ENCODE peak calls at places on chromosomes 16 and 17, in four cellular contexts. B, A, T and N are unnamed samples.

GRCh38 chr17:17921192-17922082 is 50.8 kb downstream of the TOM1L2 start:
- DNase-seq in B (peak; percentile 77), A (peak; percentile 54), T (peak; percentile 89), N (peak; percentile 57)

GRCh38 chr17:73390221-73390620 is 78.4 kb upstream of the CDC42EP4 start:
- DNase-seq in B (no peak), A (no peak), T (no peak), N (no peak)

GRCh38 chr16:67993207-67994036 is 5.9 kb downstream of the DPEP2 start:
- DNase-seq in B (no peak), A (peak; percentile 96), T (peak; percentile 69), N (peak; percentile 71)

GRCh38 chr16:11145821-11146211 is 110.2 kb downstream of the SOCS1 start:
- DNase-seq in B (no peak), A (no peak), T (no peak), N (no peak)

GRCh38 chr17:78517421-78517820 is 59.8 kb downstream of the DNAH17 start:
- DNase-seq in B (no peak), A (no peak), T (no peak), N (no peak)

GRCh38 chr17:74865504-74866197 is 6.0 kb upstream of the GRIN2C start:
- DNase-seq in B (no peak), A (no peak), T (no peak), N (no peak)

GRCh38 chr17:43812396-43813265 is 20.3 kb downstream of the MPP3 start:
- DNase-seq in B (no peak), A (no peak), T (no peak), N (no peak)

GRCh38 chr16:24015923-24016322 is 180.1 kb downstream of the PRKCB start:
- DNase-seq in B (no peak), A (peak; percentile 25), T (no peak), N (no peak)

GRCh38 chr16:180921-181667 is 835 bp downstream of the HBQ1 start:
- DNase-seq in B (peak; percentile 54), A (peak; percentile 88), T (peak; percentile 76), N (peak; percentile 71)

GRCh38 chr17:19724501-19725420 is 8.4 kb upstream of the SLC47A2 start:
- DNase-seq in B (no peak), A (no peak), T (no peak), N (peak; percentile 44)

GRCh38 chr17:79814966-79815835 is 18.3 kb upstream of the CBX8 start:
- DNase-seq in B (no peak), A (no peak), T (no peak), N (no peak)

GRCh38 chr16:49488740-49489525 is 115.3 kb downstream of the C16orf78 start:
- DNase-seq in B (no peak), A (no peak), T (no peak), N (no peak)

GRCh38 chr17:72121164-72122001 is 563 bp downstream of the SOX9 start:
- DNase-seq in B (no peak), A (no peak), T (no peak), N (no peak)

GRCh38 chr17:42342242-42343008 is 45.8 kb downstream of the STAT3 start:
- DNase-seq in B (no peak), A (no peak), T (no peak), N (no peak)

GRCh38 chr16:27822529-27823437 is 240.7 kb downstream of the GSG1L start:
- DNase-seq in B (no peak), A (no peak), T (no peak), N (no peak)

GRCh38 chr17:73493212-73493814 is 150.9 kb downstream of the SDK2 start:
- DNase-seq in B (no peak), A (no peak), T (no peak), N (no peak)

GRCh38 chr16:28905800-28906372 is 19.2 kb downstream of the RABEP2 start:
- DNase-seq in B (no peak), A (peak; percentile 7), T (no peak), N (no peak)

GRCh38 chr17:80173916-80174315 is 4.1 kb downstream of the CARD14 start:
- DNase-seq in B (no peak), A (no peak), T (no peak), N (no peak)

GRCh38 chr17:63437287-63438091 is 8.6 kb downstream of the CYB561 start:
- DNase-seq in B (no peak), A (peak; percentile 58), T (no peak), N (no peak)

GRCh38 chr17:48611681-48612455 is 1.1 kb upstream of the HOXB7 start:
- DNase-seq in B (no peak), A (no peak), T (no peak), N (peak; percentile 39)

GRCh38 chr16:8620535-8620934 is 963 bp upstream of the METTL22 start:
- DNase-seq in B (no peak), A (no peak), T (no peak), N (no peak)

GRCh38 chr16:87728026-87728425 is 37.8 kb downstream of the KLHDC4 start:
- DNase-seq in B (no peak), A (no peak), T (no peak), N (no peak)

GRCh38 chr17:46273541-46274236 is 21.2 kb upstream of the LRRC37A start:
- DNase-seq in B (no peak), A (no peak), T (no peak), N (no peak)

GRCh38 chr16:6732166-6732565 is 600.5 kb upstream of the RBFOX1 start:
- DNase-seq in B (no peak), A (no peak), T (no peak), N (no peak)

GRCh38 chr17:18964550-18964949 is 12.6 kb downstream of the SLC5A10 start:
- DNase-seq in B (no peak), A (no peak), T (no peak), N (no peak)

GRCh38 chr16:22098538-22099255 is 6.4 kb downstream of the VWA3A start:
- DNase-seq in B (no peak), A (peak; percentile 50), T (peak; percentile 89), N (peak; percentile 55)

GRCh38 chr16:4313563-4314531 is 2.0 kb upstream of the GLIS2 start:
- DNase-seq in B (no peak), A (peak; percentile 76), T (peak; percentile 92), N (no peak)

GRCh38 chr17:34757106-34757505 is 177.7 kb downstream of the TMEM132E start:
- DNase-seq in B (no peak), A (no peak), T (no peak), N (no peak)

GRCh38 chr16:17962726-17963125 is 373.8 kb downstream of the NPIPA8 start:
- DNase-seq in B (no peak), A (no peak), T (no peak), N (no peak)

GRCh38 chr17:62664336-62665120 is 37.1 kb downstream of the MRC2 start:
- DNase-seq in B (no peak), A (no peak), T (no peak), N (no peak)

GRCh38 chr16:57284206-57284951 is at the start of gene PLLP:
- DNase-seq in B (no peak), A (peak; percentile 93), T (no peak), N (peak; percentile 38)

GRCh38 chr16:82895843-82896242 is 269.1 kb downstream of the CDH13 start:
- DNase-seq in B (no peak), A (no peak), T (no peak), N (no peak)

GRCh38 chr17:27266228-27266627 is 27.7 kb upstream of the WSB1 start:
- DNase-seq in B (no peak), A (no peak), T (no peak), N (no peak)

GRCh38 chr16:84383106-84383505 is 14.8 kb downstream of the ATP2C2 start:
- DNase-seq in B (no peak), A (no peak), T (no peak), N (no peak)

GRCh38 chr17:57130708-57131461 is 45.8 kb downstream of the AKAP1 start:
- DNase-seq in B (peak; percentile 17), A (peak; percentile 90), T (peak; percentile 75), N (peak; percentile 57)

DNA sequence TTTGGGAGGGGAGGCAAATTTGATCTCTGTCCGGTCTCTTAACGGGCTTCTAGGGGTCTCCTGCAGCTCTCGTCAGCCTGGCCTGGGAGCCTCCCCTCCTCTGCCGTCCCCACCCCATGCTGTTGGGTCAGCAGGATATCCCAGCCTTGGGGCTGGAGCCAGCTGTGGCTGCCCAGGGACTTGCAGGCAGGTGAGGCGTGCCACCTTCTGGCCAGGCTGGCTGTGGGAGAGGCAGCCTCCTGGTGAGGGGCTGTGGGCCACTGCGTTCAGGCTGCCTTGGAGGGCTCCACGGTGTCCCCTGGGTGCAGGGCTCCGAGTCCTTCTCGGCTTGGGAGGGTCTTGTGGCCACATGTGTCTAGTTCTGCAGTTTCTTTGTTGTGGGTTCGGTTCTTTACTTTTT is 34.6 kb downstream of the TBCD start:
- DNase-seq in B (no peak), A (no peak), T (no peak), N (no peak)
- H3K9ac ChIP-seq in B (no peak overlapping the region), A (no peak overlapping the region), T (no peak overlapping the region), N (no peak overlapping the region)

GRCh38 chr17:31538080-31538762 is 146.7 kb downstream of the RAB11FIP4 start:
- DNase-seq in B (no peak), A (no peak), T (no peak), N (no peak)

GRCh38 chr17:31535581-31535981 is 144.1 kb downstream of the RAB11FIP4 start:
- DNase-seq in B (no peak), A (no peak), T (no peak), N (no peak)

GRCh38 chr17:31540602-31541307 is 149.3 kb downstream of the RAB11FIP4 start:
- DNase-seq in B (no peak), A (no peak), T (no peak), N (no peak)

GRCh38 chr17:31536451-31536850 is 145.0 kb downstream of the RAB11FIP4 start:
- DNase-seq in B (no peak), A (no peak), T (no peak), N (no peak)

GRCh38 chr17:31537558-31537957 is 146.1 kb downstream of the RAB11FIP4 start:
- DNase-seq in B (no peak), A (no peak), T (no peak), N (no peak)
- H3K4me2 ChIP-seq in B (no peak overlapping the region), A (no peak overlapping the region), T (no peak overlapping the region), N (no peak overlapping the region)

DNA sequence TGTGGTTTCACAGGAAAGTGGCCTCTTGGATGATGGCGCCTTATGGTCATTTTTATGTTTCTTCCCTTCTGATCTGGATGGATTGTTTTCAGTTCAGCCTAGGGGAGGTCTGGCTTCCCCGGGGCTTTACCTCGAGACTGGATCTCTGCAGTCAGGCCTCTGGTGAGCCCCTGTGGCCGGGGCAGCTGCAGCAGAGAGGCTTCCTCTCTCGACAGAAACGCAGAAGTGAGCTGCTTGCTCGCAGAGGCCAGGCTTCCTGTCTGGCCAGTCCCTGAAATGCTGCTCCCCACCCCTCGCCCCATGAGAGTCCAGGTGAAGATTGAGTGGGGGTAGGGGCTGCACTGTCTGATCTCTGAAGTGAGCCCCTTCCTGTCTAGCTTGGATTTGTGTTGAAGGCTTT is 44.0 kb downstream of the PLCG2 start:
- DNase-seq in B (no peak), A (no peak), T (no peak), N (peak; percentile 39)
- TF ChIP-seq JUN in B (no peak), A (no peak), T (no peak), N (no peak)

DNA sequence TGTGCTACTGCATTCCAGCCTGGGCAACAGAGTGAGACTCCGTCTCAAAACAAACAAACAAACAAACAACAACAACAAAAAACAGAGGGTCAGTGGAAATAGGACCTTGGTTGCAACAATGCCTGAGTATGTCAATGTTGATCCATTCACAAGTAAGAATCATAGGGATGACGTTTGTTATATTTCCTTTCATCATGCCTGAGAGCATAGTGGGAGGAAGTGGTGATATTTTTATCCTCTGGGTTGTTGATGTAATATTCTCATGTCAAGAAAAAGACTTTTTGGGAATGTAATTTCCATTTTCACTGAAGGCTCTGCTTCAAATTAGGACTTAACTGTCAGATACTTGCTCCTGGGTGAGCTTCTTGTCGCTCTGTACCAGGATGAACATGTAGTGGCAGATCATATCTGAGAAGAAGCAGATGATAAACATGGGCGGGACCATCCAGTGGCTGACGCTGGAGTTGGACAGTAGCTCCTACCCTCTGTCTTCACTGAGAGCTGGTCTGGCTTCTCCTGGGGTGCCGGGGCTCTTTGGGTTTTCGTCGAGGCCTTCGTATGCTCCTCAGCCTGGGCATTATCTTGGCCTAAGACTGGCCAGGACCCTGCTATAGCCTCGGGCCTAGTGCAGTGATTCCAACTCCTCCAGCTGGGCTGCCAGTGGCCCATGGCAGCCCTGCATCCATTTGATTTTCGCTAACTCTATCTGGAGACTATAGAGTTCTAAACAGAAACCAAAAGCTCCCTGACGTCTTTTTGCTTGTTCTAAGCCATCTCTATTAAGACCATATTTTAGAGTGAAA is 19.6 kb downstream of the CYB5B start:
- DNase-seq in B (no peak), A (peak; percentile 21), T (no peak), N (peak; percentile 61)
- H3K9ac ChIP-seq in B (no peak overlapping the region), A (peak overlapping the region; percentile 49), T (no peak overlapping the region), N (peak overlapping the region; percentile 0)